ENCODE peak calls at places on chromosomes 7 and 10, in ten cellular contexts. J, B, M, Z, H, E, Q, O, K and T are unnamed samples.

GRCh38 chr7:138768251-138768650 is 29.5 kb upstream of the TMEM213 start:
- DNase-seq in J (no peak), B (no peak), M (no peak), Z (no peak), H (no peak), E (no peak), Q (no peak), O (no peak), K (no peak), T (no peak)

GRCh38 chr10:1358860-1359598 is 302.8 kb downstream of the WDR37 start:
- DNase-seq in J (no peak), B (no peak), M (no peak), Z (no peak), H (peak; percentile 23), E (no peak), Q (no peak), O (no peak), K (no peak), T (no peak)

GRCh38 chr7:28623105-28623730 is 210.9 kb downstream of the CREB5 start:
- DNase-seq in J (no peak), B (no peak), M (no peak), Z (no peak), H (no peak), E (no peak), Q (no peak), O (no peak), K (peak; percentile 25), T (no peak)

GRCh38 chr10:105187243-105187642 is 546.2 kb downstream of the SORCS3 start:
- DNase-seq in J (no peak), B (no peak), M (peak; percentile 62), Z (no peak), H (no peak), E (no peak), Q (no peak), O (no peak), K (no peak), T (no peak)

GRCh38 chr7:11833431-11833830 is 1.4 kb upstream of the THSD7A start:
- DNase-seq in J (no peak), B (no peak), M (peak; percentile 50), Z (no peak), H (peak; percentile 83), E (no peak), Q (no peak), O (no peak), K (no peak), T (no peak)

GRCh38 chr10:92572362-92573090 is 1.4 kb downstream of the IDE start:
- DNase-seq in J (no peak), B (no peak), M (no peak), Z (no peak), H (peak; percentile 15), E (no peak), Q (no peak), O (no peak), K (no peak), T (no peak)

GRCh38 chr7:117283371-117283770 is 39.5 kb downstream of the WNT2 start:
- DNase-seq in J (no peak), B (no peak), M (no peak), Z (no peak), H (no peak), E (no peak), Q (no peak), O (no peak), K (peak; percentile 31), T (no peak)

GRCh38 chr10:6214612-6215011 is 11.9 kb downstream of the PFKFB3 start:
- DNase-seq in J (no peak), B (no peak), M (no peak), Z (no peak), H (no peak), E (no peak), Q (no peak), O (no peak), K (no peak), T (no peak)

GRCh38 chr7:88111136-88111748 is 108.6 kb downstream of the SRI start:
- DNase-seq in J (no peak), B (no peak), M (peak; percentile 31), Z (no peak), H (peak; percentile 66), E (no peak), Q (no peak), O (peak; percentile 42), K (peak; percentile 62), T (no peak)

GRCh38 chr10:129509835-129510234 is 42.8 kb downstream of the MGMT start:
- DNase-seq in J (no peak), B (no peak), M (no peak), Z (no peak), H (no peak), E (no peak), Q (no peak), O (no peak), K (no peak), T (no peak)

GRCh38 chr10:12019343-12019971 is 23.2 kb downstream of the UPF2 start:
- DNase-seq in J (no peak), B (no peak), M (no peak), Z (no peak), H (no peak), E (no peak), Q (no peak), O (no peak), K (no peak), T (no peak)

GRCh38 chr7:32436529-32436928 is 53.7 kb downstream of the LSM5 start:
- DNase-seq in J (no peak), B (no peak), M (no peak), Z (no peak), H (no peak), E (no peak), Q (no peak), O (no peak), K (no peak), T (no peak)

GRCh38 chr10:75962395-75963061 is 531.1 kb downstream of the LRMDA start:
- DNase-seq in J (no peak), B (no peak), M (no peak), Z (no peak), H (no peak), E (no peak), Q (no peak), O (no peak), K (no peak), T (no peak)

GRCh38 chr7:140512317-140513000 is 33.2 kb upstream of the MKRN1 start:
- DNase-seq in J (no peak), B (no peak), M (no peak), Z (no peak), H (no peak), E (no peak), Q (no peak), O (peak; percentile 61), K (peak; percentile 20), T (no peak)

GRCh38 chr10:77546048-77546447 is 91.6 kb downstream of the KCNMA1 start:
- DNase-seq in J (no peak), B (no peak), M (no peak), Z (no peak), H (no peak), E (no peak), Q (no peak), O (no peak), K (no peak), T (no peak)

GRCh38 chr7:138468244-138469123 is 8.4 kb downstream of the TRIM24 start:
- DNase-seq in J (no peak), B (no peak), M (no peak), Z (no peak), H (no peak), E (no peak), Q (no peak), O (no peak), K (peak; percentile 79), T (no peak)

GRCh38 chr7:155670521-155670920 is 26.1 kb downstream of the RBM33 start:
- DNase-seq in J (no peak), B (no peak), M (no peak), Z (no peak), H (no peak), E (no peak), Q (no peak), O (no peak), K (no peak), T (no peak)

GRCh38 chr7:130363156-130363847 is 17.0 kb upstream of the CPA1 start:
- DNase-seq in J (no peak), B (no peak), M (no peak), Z (peak; percentile 75), H (no peak), E (no peak), Q (no peak), O (no peak), K (peak; percentile 89), T (no peak)

GRCh38 chr7:17506090-17506489 is 207.6 kb downstream of the AHR start:
- DNase-seq in J (no peak), B (no peak), M (no peak), Z (no peak), H (no peak), E (no peak), Q (no peak), O (no peak), K (peak; percentile 69), T (no peak)

GRCh38 chr10:126042354-126042753 is 146.0 kb downstream of the FANK1 start:
- DNase-seq in J (no peak), B (no peak), M (no peak), Z (no peak), H (no peak), E (no peak), Q (no peak), O (no peak), K (no peak), T (no peak)

GRCh38 chr10:102620615-102621417 is 23.5 kb upstream of the TRIM8 start:
- DNase-seq in J (no peak), B (no peak), M (no peak), Z (no peak), H (no peak), E (no peak), Q (no peak), O (no peak), K (peak; percentile 69), T (no peak)

GRCh38 chr10:44298713-44299112 is 86.2 kb downstream of the CXCL12 start:
- DNase-seq in J (no peak), B (no peak), M (no peak), Z (no peak), H (no peak), E (no peak), Q (no peak), O (no peak), K (no peak), T (no peak)

GRCh38 chr7:114942443-114943175 is 20.7 kb downstream of the MDFIC start:
- DNase-seq in J (no peak), B (no peak), M (no peak), Z (no peak), H (no peak), E (no peak), Q (no peak), O (no peak), K (no peak), T (no peak)

GRCh38 chr7:119472398-119473038 is 800.5 kb upstream of the KCND2 start:
- DNase-seq in J (no peak), B (no peak), M (peak; percentile 51), Z (no peak), H (no peak), E (no peak), Q (no peak), O (no peak), K (no peak), T (no peak)

GRCh38 chr10:113665806-113666354 is 2.0 kb upstream of the NRAP start:
- DNase-seq in J (no peak), B (no peak), M (no peak), Z (peak; percentile 26), H (no peak), E (no peak), Q (no peak), O (no peak), K (peak; percentile 79), T (no peak)

GRCh38 chr10:124000792-124001201 is 92.6 kb downstream of the CHST15 start:
- DNase-seq in J (no peak), B (no peak), M (no peak), Z (no peak), H (no peak), E (no peak), Q (no peak), O (no peak), K (peak; percentile 46), T (no peak)

GRCh38 chr10:43082756-43083155 is 5.9 kb downstream of the RET start:
- DNase-seq in J (no peak), B (no peak), M (no peak), Z (no peak), H (no peak), E (no peak), Q (no peak), O (no peak), K (no peak), T (no peak)

GRCh38 chr10:100621360-100622205 is 85.8 kb downstream of the HIF1AN start:
- DNase-seq in J (peak; percentile 25), B (no peak), M (no peak), Z (no peak), H (peak; percentile 28), E (peak; percentile 7), Q (no peak), O (no peak), K (peak; percentile 29), T (no peak)